ENCODE peak calls at places on chromosomes 13 and 19, in four cellular contexts. I is uterus, G is esophagus muscularis mucosa, J is transverse colon. K is an unnamed sample.

GRCh38 chr19:17902701-17903100 is 30.1 kb upstream of the CCDC124 start:
- DNase-seq in J (no peak), I (no peak), G (no peak), K (no peak)

GRCh38 chr13:52034616-52035226 is 10.2 kb downstream of the UTP14C start:
- DNase-seq in J (no peak), G (no peak), I (no peak), K (no peak)

GRCh38 chr19:49335071-49335783 is at the start of gene CD37:
- DNase-seq in I (no peak), J (peak; percentile 37), G (no peak), K (no peak)

GRCh38 chr13:30696278-30697176 is 38.8 kb upstream of the ALOX5AP start:
- DNase-seq in G (no peak), J (peak; percentile 25), I (no peak), K (no peak)

GRCh38 chr13:97339019-97339988 is 94.7 kb upstream of the RAP2A start:
- DNase-seq in J (peak; percentile 41), G (no peak), I (peak; percentile 69), K (peak; percentile 79)

GRCh38 chr13:109447667-109448066 is 338.7 kb downstream of the IRS2 start:
- DNase-seq in I (no peak), G (no peak), J (no peak), K (no peak)

GRCh38 chr19:51107406-51108065 is 673 bp downstream of the CTU1 start:
- DNase-seq in I (no peak), J (no peak), G (no peak), K (no peak)

GRCh38 chr13:55893541-55893940 is 1247.2 kb upstream of the PRR20A start:
- DNase-seq in G (no peak), I (no peak), J (no peak), K (no peak)

GRCh38 chr13:53007872-53008271 is 20.7 kb upstream of the OLFM4 start:
- DNase-seq in J (no peak), G (peak; percentile 72), I (peak; percentile 20), K (no peak)

GRCh38 chr13:113979791-113980471 is 6.1 kb upstream of the C13orf46 start:
- DNase-seq in I (no peak), J (no peak), G (no peak), K (no peak)

GRCh38 chr13:112583592-112584277 is 4.2 kb downstream of the TUBGCP3 start:
- DNase-seq in J (peak; percentile 40), G (peak; percentile 91), I (no peak), K (peak; percentile 52)

GRCh38 chr13:95180513-95181245 is 120.6 kb downstream of the ABCC4 start:
- DNase-seq in I (no peak), J (no peak), G (no peak), K (no peak)

GRCh38 chr19:38537071-38537847 is 80.5 kb downstream of the MAP4K1 start:
- DNase-seq in G (no peak), J (no peak), I (no peak), K (no peak)

GRCh38 chr13:91249370-91249769 is 98.1 kb upstream of the MIR17HG start:
- DNase-seq in G (no peak), I (no peak), J (no peak), K (no peak)

GRCh38 chr13:87287721-87288120 is 383.4 kb upstream of the SLITRK5 start:
- DNase-seq in J (no peak), I (no peak), G (no peak), K (no peak)

GRCh38 chr13:50352720-50353491 is 337.7 kb downstream of the KCNRG start:
- DNase-seq in J (no peak), I (no peak), G (peak; percentile 31), K (no peak)

GRCh38 chr19:56423985-56424353 is 19.8 kb downstream of the ZNF583 start:
- DNase-seq in J (no peak), I (no peak), G (no peak), K (no peak)

GRCh38 chr19:17325881-17326594 is 8.6 kb downstream of the ANO8 start:
- DNase-seq in G (no peak), I (no peak), J (no peak), K (peak; percentile 67)

GRCh38 chr13:108102771-108103170 is 112.6 kb downstream of the LIG4 start:
- DNase-seq in I (no peak), G (no peak), J (no peak), K (no peak)

GRCh38 chr19:11483176-11484111 is 2.6 kb upstream of the ELAVL3 start:
- DNase-seq in J (no peak), I (no peak), G (no peak), K (no peak)

GRCh38 chr19:49224856-49225255 is 67.3 kb downstream of the TRPM4 start:
- DNase-seq in I (no peak), G (no peak), J (peak; percentile 77), K (peak; percentile 60)

GRCh38 chr13:29513981-29514719 is 81.3 kb downstream of the SLC7A1 start:
- DNase-seq in I (no peak), J (no peak), G (no peak), K (no peak)

GRCh38 chr13:29514720-29515310 is 80.7 kb downstream of the SLC7A1 start:
- DNase-seq in I (no peak), J (no peak), G (no peak), K (no peak)

GRCh38 chr13:29516880-29517279 is 78.6 kb downstream of the SLC7A1 start:
- DNase-seq in I (no peak), G (no peak), J (no peak), K (no peak)

GRCh38 chr13:29515372-29515771 is 80.1 kb downstream of the SLC7A1 start:
- DNase-seq in I (no peak), J (no peak), G (no peak), K (no peak)

GRCh38 chr13:29516012-29516411 is 79.5 kb downstream of the SLC7A1 start:
- DNase-seq in J (no peak), I (no peak), G (no peak), K (no peak)
- TF ChIP-seq POLR2A in J (no peak), I (no peak), G (no peak), K (no peak)

GRCh38 chr19:58278156-58279041 is at the start of gene ZNF8:
- DNase-seq in G (peak; percentile 99), J (peak; percentile 98), I (peak; percentile 96), K (peak; percentile 99)
- TF ChIP-seq CTCF in G (peak; percentile 35), J (no peak), I (no peak), K (no peak)

DNA sequence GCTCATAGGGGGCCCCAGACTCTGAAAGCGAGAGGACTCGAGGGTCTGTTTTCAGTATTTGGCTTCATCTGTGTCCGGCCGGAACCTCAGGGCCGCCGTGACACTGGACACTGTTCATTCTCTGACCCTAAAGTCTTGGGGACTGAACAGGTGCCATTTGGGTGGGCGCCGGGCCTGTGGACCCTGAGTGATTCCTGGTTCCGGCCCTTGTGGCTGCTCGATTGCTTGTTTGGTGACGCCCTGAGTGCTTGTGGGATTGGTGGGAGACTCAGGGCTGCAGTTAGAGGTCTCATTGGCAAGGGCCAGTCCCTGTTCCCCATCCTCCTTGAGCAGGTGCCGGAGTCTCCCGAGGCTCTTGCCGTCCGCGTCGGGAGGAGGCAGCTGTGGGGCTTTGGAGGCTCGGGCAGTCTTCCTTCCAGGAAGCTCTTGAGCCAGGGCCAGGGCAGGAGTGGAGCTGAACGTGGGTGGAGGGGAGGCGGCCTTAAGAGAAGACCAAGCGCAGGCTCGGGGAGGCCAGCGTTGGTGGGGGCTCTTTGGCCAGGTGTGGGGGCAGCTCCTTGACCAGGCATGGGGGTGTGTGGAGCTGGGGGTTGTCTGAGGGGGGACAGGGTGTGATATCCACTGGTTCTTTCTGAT is 4.7 kb downstream of the PTBP1 start:
- DNase-seq in G (no peak), I (no peak), J (no peak), K (peak; percentile 66)
- TF ChIP-seq POLR2A in G (no peak), I (no peak), J (no peak), K (no peak)

GRCh38 chr19:48120505-48120904 is 9.9 kb upstream of the PLA2G4C start:
- DNase-seq in J (no peak), G (no peak), I (no peak), K (no peak)

GRCh38 chr19:48123907-48124675 is 13.5 kb upstream of the PLA2G4C start:
- DNase-seq in G (no peak), I (no peak), J (no peak), K (no peak)

GRCh38 chr19:48122421-48122820 is 11.8 kb upstream of the PLA2G4C start:
- DNase-seq in J (no peak), G (no peak), I (no peak), K (no peak)

GRCh38 chr19:48121909-48122371 is 11.3 kb upstream of the PLA2G4C start:
- DNase-seq in J (no peak), G (no peak), I (peak; percentile 42), K (peak; percentile 32)

DNA sequence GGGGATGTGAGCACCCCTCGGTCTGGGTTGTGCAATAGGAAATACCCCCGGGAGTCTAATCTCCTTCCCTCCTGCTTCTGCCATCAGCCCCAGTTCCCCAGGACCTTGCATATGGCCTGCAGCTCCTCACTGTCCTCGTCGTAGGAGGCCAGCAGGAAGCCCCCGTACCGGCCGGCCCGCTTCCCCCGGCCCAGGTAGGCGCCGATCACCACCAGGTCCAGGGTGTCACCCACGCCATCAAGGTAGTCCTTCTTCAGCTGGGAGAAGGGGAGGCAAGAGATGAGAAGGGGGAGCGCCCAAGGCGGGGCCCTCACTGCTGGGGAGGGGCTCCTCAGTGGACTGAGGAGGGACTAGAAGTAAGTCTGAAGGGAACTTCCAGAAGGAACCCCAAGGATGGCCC is 10.4 kb upstream of the PLA2G4C start:
- DNase-seq in J (no peak), I (no peak), G (no peak), K (no peak)
- TF ChIP-seq CTCF in J (no peak), I (no peak), G (no peak), K (no peak)